ENCODE peak calls at places on chromosomes 5 and 9, in four cellular contexts. L is thoracic aorta, B is heart left ventricle, Z is fibroblast of the aortic adventitia. O is an unnamed sample.

GRCh38 chr5:31329722-31330121 is 136.2 kb downstream of the CDH6 start:
- DNase-seq in L (no peak), B (no peak), Z (no peak), O (no peak)

GRCh38 chr9:1200847-1201251 is 150.7 kb downstream of the DMRT2 start:
- DNase-seq in L (no peak), B (peak), Z (peak), O (no peak)

GRCh38 chr5:55915783-55916182 is 64.6 kb downstream of the IL31RA start:
- DNase-seq in L (no peak), B (no peak), Z (no peak), O (no peak)

GRCh38 chr9:127742435-127743088 is 7.5 kb upstream of the TOR2A start:
- DNase-seq in L (no peak), B (no peak), Z (peak), O (peak)

GRCh38 chr5:141100243-141100805 is at the start of gene PCDHB3:
- DNase-seq in L (no peak), B (peak), Z (peak), O (peak)

GRCh38 chr5:62431735-62432617 is 19.4 kb downstream of the IPO11 start:
- DNase-seq in L (no peak), B (no peak), Z (peak), O (peak)

GRCh38 chr5:127892467-127893207 is 189.4 kb downstream of the CCDC192 start:
- DNase-seq in L (no peak), B (no peak), Z (peak), O (peak)

GRCh38 chr5:87048156-87048555 is 219.5 kb upstream of the RASA1 start:
- DNase-seq in L (no peak), B (no peak), Z (no peak), O (no peak)

GRCh38 chr5:139543423-139543991 is 17.6 kb upstream of the UBE2D2 start:
- DNase-seq in L (no peak), B (peak), Z (no peak), O (peak)

GRCh38 chr5:38468978-38469706 is 87.3 kb downstream of the LIFR start:
- DNase-seq in L (no peak), B (peak), Z (peak), O (no peak)

GRCh38 chr9:83106272-83106671 is 43.3 kb upstream of the RASEF start:
- DNase-seq in L (no peak), B (no peak), Z (no peak), O (no peak)

GRCh38 chr9:19221326-19221725 is 9.2 kb upstream of the DENND4C start:
- DNase-seq in L (no peak), B (no peak), Z (no peak), O (no peak)

GRCh38 chr5:1797855-1798254 is 1.8 kb downstream of the MRPL36 start:
- DNase-seq in L (no peak), B (no peak), Z (no peak), O (no peak)

GRCh38 chr5:27472000-27472763 is 433.8 kb upstream of the CDH9 start:
- DNase-seq in L (no peak), B (no peak), Z (peak), O (peak)

GRCh38 chr9:84140535-84141101 is 160.0 kb downstream of the RMI1 start:
- DNase-seq in L (no peak), B (no peak), Z (peak), O (no peak)

GRCh38 chr5:41517909-41518308 is 7.5 kb upstream of the PLCXD3 start:
- DNase-seq in L (no peak), B (no peak), Z (peak), O (peak)

O was measured in AG10803.